ENCODE peak calls at places on chromosomes 12 and 14, in eight cellular contexts. G is activated B cell treated with CpG ODN at 0.5 μM for 24 hours, H is HFF-Myc, L is astrocyte of the spinal cord, E is LNCaP clone FGC, D is left ventricle myocardium inferior, C is ovary, W is endothelial cell of umbilical vein. Z is an unnamed sample.

GRCh38 chr12:85043829-85044228 is 7.7 kb downstream of the LRRIQ1 start:
- DNase-seq in G (no peak), H (no peak), L (no peak), E (no peak), D (no peak), C (no peak), W (no peak), Z (no peak)

GRCh38 chr12:45309826-45310626 is 94.1 kb downstream of the ANO6 start:
- DNase-seq in G (no peak), H (no peak), L (peak), E (no peak), D (no peak), C (no peak), W (no peak), Z (no peak)

GRCh38 chr12:128109636-128110035 is 157.3 kb upstream of the TMEM132C start:
- DNase-seq in G (no peak), H (no peak), L (no peak), E (no peak), D (no peak), C (no peak), W (no peak), Z (no peak)

GRCh38 chr12:6438345-6438744 is 6.4 kb upstream of the CD27 start:
- DNase-seq in G (no peak), H (no peak), L (no peak), E (no peak), D (no peak), C (no peak), W (no peak), Z (no peak)

GRCh38 chr12:122928891-122929538 is 33.1 kb upstream of the VPS37B start:
- DNase-seq in G (no peak), H (no peak), L (no peak), E (no peak), D (no peak), C (no peak), W (no peak), Z (no peak)

GRCh38 chr14:21997300-21997699 is 323.7 kb upstream of the OR4E1 start:
- DNase-seq in G (no peak), H (no peak), L (no peak), E (no peak), D (no peak), C (no peak), W (peak), Z (no peak)

GRCh38 chr14:96832351-96832750 is 35.2 kb downstream of the VRK1 start:
- DNase-seq in G (no peak), H (no peak), L (no peak), E (no peak), D (no peak), C (no peak), W (no peak), Z (no peak)

GRCh38 chr14:57833304-57833703 is 32.6 kb downstream of the SLC35F4 start:
- DNase-seq in G (no peak), H (peak), L (peak), E (peak), D (no peak), C (peak), W (no peak), Z (no peak)

GRCh38 chr14:102029956-102030355 is 56.9 kb downstream of the HSP90AA1 start:
- DNase-seq in G (no peak), H (no peak), L (peak), E (no peak), D (no peak), C (no peak), W (no peak), Z (no peak)

GRCh38 chr14:50086316-50086700 is 30.1 kb downstream of the VCPKMT start:
- DNase-seq in G (no peak), H (no peak), L (no peak), E (no peak), D (no peak), C (no peak), W (no peak), Z (no peak)

GRCh38 chr12:16424531-16424930 is 77.1 kb downstream of the MGST1 start:
- DNase-seq in G (no peak), H (no peak), L (no peak), E (no peak), D (no peak), C (no peak), W (no peak), Z (no peak)

GRCh38 chr12:115430636-115431035 is 746.7 kb upstream of the TBX3 start:
- DNase-seq in G (no peak), H (no peak), L (no peak), E (no peak), D (no peak), C (no peak), W (no peak), Z (no peak)

GRCh38 chr14:94089479-94089878 is 8.4 kb downstream of the IFI27L1 start:
- DNase-seq in G (no peak), H (no peak), L (no peak), E (no peak), D (no peak), C (no peak), W (no peak), Z (no peak)

GRCh38 chr14:31420013-31420318 is 384 bp downstream of the HEATR5A start:
- DNase-seq in G (peak), H (no peak), L (no peak), E (peak), D (peak), C (peak), W (no peak), Z (peak)

GRCh38 chr14:71231521-71232393 is 324.5 kb downstream of the PCNX1 start:
- DNase-seq in G (no peak), H (no peak), L (no peak), E (no peak), D (no peak), C (no peak), W (no peak), Z (no peak)

GRCh38 chr12:96241484-96242256 is 47.5 kb downstream of the ELK3 start:
- DNase-seq in G (no peak), H (no peak), L (peak), E (no peak), D (no peak), C (no peak), W (peak), Z (no peak)

GRCh38 chr12:109715310-109716091 is 1.9 kb downstream of the FAM222A start:
- DNase-seq in G (peak), H (no peak), L (no peak), E (no peak), D (peak), C (peak), W (no peak), Z (no peak)

GRCh38 chr14:70773182-70773862 is 36.0 kb downstream of the MAP3K9 start:
- DNase-seq in G (no peak), H (no peak), L (no peak), E (no peak), D (no peak), C (no peak), W (no peak), Z (no peak)

GRCh38 chr14:36241183-36241582 is 64.7 kb upstream of the PTCSC3 start:
- DNase-seq in G (no peak), H (no peak), L (no peak), E (no peak), D (no peak), C (no peak), W (no peak), Z (no peak)

GRCh38 chr12:7695159-7695930 is at the start of gene GDF3:
- DNase-seq in G (no peak), H (no peak), L (peak), E (no peak), D (no peak), C (peak), W (peak), Z (no peak)

GRCh38 chr14:102011631-102012030 is 47.3 kb downstream of the DYNC1H1 start:
- DNase-seq in G (no peak), H (no peak), L (no peak), E (no peak), D (no peak), C (no peak), W (no peak), Z (no peak)

GRCh38 chr14:102525213-102526143 is 15.9 kb upstream of the ANKRD9 start:
- DNase-seq in G (no peak), H (no peak), L (peak), E (no peak), D (no peak), C (no peak), W (no peak), Z (no peak)

GRCh38 chr12:45409966-45410365 is 194.1 kb downstream of the ANO6 start:
- DNase-seq in G (no peak), H (no peak), L (peak), E (no peak), D (no peak), C (peak), W (no peak), Z (no peak)

GRCh38 chr12:4308334-4308960 is 12.6 kb upstream of the TIGAR start:
- DNase-seq in G (no peak), H (no peak), L (no peak), E (no peak), D (no peak), C (no peak), W (no peak), Z (no peak)

GRCh38 chr12:132393991-132394949 is 64.9 kb upstream of the GALNT9 start:
- DNase-seq in G (no peak), H (no peak), L (no peak), E (no peak), D (no peak), C (peak), W (no peak), Z (no peak)

GRCh38 chr12:79525357-79525756 is 165.4 kb downstream of the PAWR start:
- DNase-seq in G (no peak), H (no peak), L (no peak), E (no peak), D (no peak), C (no peak), W (no peak), Z (no peak)

GRCh38 chr14:31206536-31207286 is 882 bp downstream of the HECTD1 start:
- DNase-seq in G (no peak), H (no peak), L (peak), E (no peak), D (peak), C (peak), W (peak), Z (peak)

GRCh38 chr12:104142543-104142942 is 4.5 kb upstream of the NFYB start:
- DNase-seq in G (no peak), H (no peak), L (no peak), E (no peak), D (no peak), C (no peak), W (no peak), Z (no peak)

GRCh38 chr12:98894412-98895085 is 249.5 kb downstream of the APAF1 start:
- DNase-seq in G (no peak), H (no peak), L (peak), E (no peak), D (no peak), C (no peak), W (no peak), Z (peak)

GRCh38 chr14:64324461-64325255 is 30.5 kb upstream of the ESR2 start:
- DNase-seq in G (no peak), H (peak), L (peak), E (no peak), D (no peak), C (no peak), W (no peak), Z (no peak)

GRCh38 chr14:54003064-54003463 is 46.4 kb upstream of the BMP4 start:
- DNase-seq in G (no peak), H (peak), L (no peak), E (no peak), D (no peak), C (no peak), W (no peak), Z (no peak)

DNA sequence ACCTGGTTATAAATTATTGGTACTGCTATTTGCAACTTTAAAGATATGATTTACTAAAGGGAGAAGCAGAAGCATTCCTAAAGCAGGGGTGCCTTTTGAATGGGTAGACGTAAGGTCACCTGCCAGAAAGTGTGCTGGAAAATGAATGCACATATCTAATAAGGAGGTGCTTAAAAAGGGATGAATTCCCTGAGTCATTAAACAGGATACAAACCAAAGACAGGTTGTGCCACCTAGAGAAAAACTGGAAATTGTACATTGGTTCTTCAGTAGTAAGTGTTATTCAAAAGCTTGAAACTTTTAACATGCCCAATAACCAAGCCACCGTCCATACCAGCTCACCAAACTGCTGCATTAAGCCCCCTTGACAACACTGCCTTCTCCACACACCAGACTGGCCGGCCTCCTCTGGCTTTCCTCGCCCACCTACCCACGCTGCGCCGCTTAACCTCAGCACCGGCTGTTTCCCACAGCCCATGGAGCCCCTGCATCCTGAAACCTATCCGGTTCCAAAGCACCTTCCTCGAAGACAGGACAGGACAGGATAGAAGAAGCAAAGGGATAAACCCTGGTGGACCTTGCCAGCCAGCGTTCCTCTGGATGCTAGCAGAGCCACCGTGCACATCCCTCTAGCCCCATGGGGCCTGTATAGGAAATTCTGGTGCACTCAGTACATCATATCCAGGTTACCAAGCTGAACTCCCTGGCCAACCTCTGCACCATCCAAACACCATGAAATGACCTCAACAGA is 201.5 kb upstream of the CAND1 start:
- DNase-seq in G (no peak), H (no peak), L (no peak), E (no peak), D (no peak), C (no peak), W (no peak), Z (no peak)
- TF ChIP-seq CTCF in G (no peak), H (no peak), L (no peak), E (no peak), D (no peak), C (no peak), W (no peak), Z (no peak)

GRCh38 chr12:68449196-68449595 is 117.0 kb upstream of the MDM1 start:
- DNase-seq in G (no peak), H (no peak), L (no peak), E (no peak), D (no peak), C (no peak), W (no peak), Z (no peak)
- TF ChIP-seq CTCF in G (no peak), H (no peak), L (no peak), E (no peak), D (no peak), C (no peak), W (no peak), Z (no peak)

GRCh38 chr14:90397401-90398314 is 829 bp downstream of the CALM1 start:
- DNase-seq in G (peak), H (no peak), L (peak), E (no peak), D (peak), C (peak), W (peak), Z (peak)
- TF ChIP-seq CTCF in G (no peak), H (no peak), L (no peak), E (peak), D (no peak), C (no peak), W (no peak), Z (no peak)

DNA sequence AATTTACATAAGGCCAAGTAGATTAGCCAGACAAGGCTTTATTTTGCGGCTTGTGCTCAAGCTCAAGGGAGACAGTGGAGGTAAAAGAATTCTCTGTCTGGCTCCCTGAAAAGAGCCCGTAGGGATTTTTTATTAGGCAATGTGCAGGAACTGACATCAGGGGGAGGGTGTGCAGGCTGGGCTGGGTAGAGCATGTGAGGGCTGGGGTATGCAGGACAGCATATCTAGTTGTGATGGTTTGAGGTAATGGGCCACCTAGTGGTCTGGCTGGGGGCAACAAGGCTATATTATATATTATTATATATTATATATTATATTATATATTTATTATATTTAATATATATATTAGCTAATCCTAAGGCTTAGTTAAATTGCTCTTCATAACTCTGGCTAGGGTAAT is 102.1 kb downstream of the TMEM117 start:
- DNase-seq in G (no peak), H (no peak), L (no peak), E (no peak), D (no peak), C (no peak), W (peak), Z (no peak)
- TF ChIP-seq CTCF in G (no peak), H (peak), L (peak), E (peak), D (no peak), C (no peak), W (peak), Z (peak)

GRCh38 chr12:27710592-27711311 is at the start of gene MRPS35:
- DNase-seq in G (peak), H (peak), L (peak), E (peak), D (peak), C (peak), W (peak), Z (peak)
- TF ChIP-seq CTCF in G (no peak), H (no peak), L (no peak), E (peak), D (no peak), C (no peak), W (no peak), Z (no peak)